ENCODE peak calls at places on chromosome 9, in ten cellular contexts. One of them, this sample, is unnamed.

GRCh38 chr9:111375817-111376564 is 46.0 kb upstream of the OR2K2 start:
- DNase-seq in heart right ventricle: no peak
- DNase-seq in astrocyte of the cerebellum: no peak
- DNase-seq in ovary: no peak
- DNase-seq in choroid plexus epithelial cell: peak
- DNase-seq in mammary epithelial cell: peak
- DNase-seq in fibroblast of the aortic adventitia: peak
- DNase-seq in brain microvascular endothelial cell: no peak
- DNase-seq in SK-N-SH: no peak
- DNase-seq in transverse colon: no peak
- DNase-seq in this sample: peak

GRCh38 chr9:135218331-135219225 is 131.1 kb downstream of the OLFM1 start:
- DNase-seq in heart right ventricle: peak
- DNase-seq in astrocyte of the cerebellum: no peak
- DNase-seq in ovary: no peak
- DNase-seq in choroid plexus epithelial cell: no peak
- DNase-seq in mammary epithelial cell: no peak
- DNase-seq in fibroblast of the aortic adventitia: no peak
- DNase-seq in brain microvascular endothelial cell: no peak
- DNase-seq in SK-N-SH: peak
- DNase-seq in transverse colon: no peak
- DNase-seq in this sample: no peak

GRCh38 chr9:121299467-121300282 is 31.7 kb downstream of the GSN start:
- DNase-seq in heart right ventricle: peak
- DNase-seq in astrocyte of the cerebellum: no peak
- DNase-seq in ovary: no peak
- DNase-seq in choroid plexus epithelial cell: peak
- DNase-seq in mammary epithelial cell: peak
- DNase-seq in fibroblast of the aortic adventitia: peak
- DNase-seq in brain microvascular endothelial cell: no peak
- DNase-seq in SK-N-SH: peak
- DNase-seq in transverse colon: peak
- DNase-seq in this sample: no peak

GRCh38 chr9:137785704-137786161 is 91.8 kb upstream of the CACNA1B start:
- DNase-seq in heart right ventricle: no peak
- DNase-seq in astrocyte of the cerebellum: peak
- DNase-seq in ovary: no peak
- DNase-seq in choroid plexus epithelial cell: peak
- DNase-seq in mammary epithelial cell: no peak
- DNase-seq in fibroblast of the aortic adventitia: no peak
- DNase-seq in brain microvascular endothelial cell: peak
- DNase-seq in SK-N-SH: no peak
- DNase-seq in transverse colon: no peak
- DNase-seq in this sample: no peak

GRCh38 chr9:4799775-4800174 is 7.0 kb downstream of the RCL1 start:
- DNase-seq in heart right ventricle: no peak
- DNase-seq in astrocyte of the cerebellum: no peak
- DNase-seq in ovary: no peak
- DNase-seq in choroid plexus epithelial cell: no peak
- DNase-seq in mammary epithelial cell: no peak
- DNase-seq in fibroblast of the aortic adventitia: no peak
- DNase-seq in brain microvascular endothelial cell: no peak
- DNase-seq in SK-N-SH: peak
- DNase-seq in transverse colon: no peak
- DNase-seq in this sample: no peak

GRCh38 chr9:97753975-97754374 is 56.8 kb upstream of the XPA start:
- DNase-seq in heart right ventricle: no peak
- DNase-seq in astrocyte of the cerebellum: no peak
- DNase-seq in ovary: no peak
- DNase-seq in choroid plexus epithelial cell: no peak
- DNase-seq in mammary epithelial cell: no peak
- DNase-seq in fibroblast of the aortic adventitia: no peak
- DNase-seq in brain microvascular endothelial cell: no peak
- DNase-seq in SK-N-SH: no peak
- DNase-seq in transverse colon: no peak
- DNase-seq in this sample: no peak

GRCh38 chr9:126436545-126437269 is 110.1 kb downstream of the MVB12B start:
- DNase-seq in heart right ventricle: no peak
- DNase-seq in astrocyte of the cerebellum: no peak
- DNase-seq in ovary: no peak
- DNase-seq in choroid plexus epithelial cell: no peak
- DNase-seq in mammary epithelial cell: peak
- DNase-seq in fibroblast of the aortic adventitia: no peak
- DNase-seq in brain microvascular endothelial cell: no peak
- DNase-seq in SK-N-SH: peak
- DNase-seq in transverse colon: no peak
- DNase-seq in this sample: peak

GRCh38 chr9:2764371-2764770 is 47.1 kb downstream of the KCNV2 start:
- DNase-seq in heart right ventricle: no peak
- DNase-seq in astrocyte of the cerebellum: no peak
- DNase-seq in ovary: no peak
- DNase-seq in choroid plexus epithelial cell: peak
- DNase-seq in mammary epithelial cell: no peak
- DNase-seq in fibroblast of the aortic adventitia: no peak
- DNase-seq in brain microvascular endothelial cell: peak
- DNase-seq in SK-N-SH: no peak
- DNase-seq in transverse colon: no peak
- DNase-seq in this sample: no peak

DNA sequence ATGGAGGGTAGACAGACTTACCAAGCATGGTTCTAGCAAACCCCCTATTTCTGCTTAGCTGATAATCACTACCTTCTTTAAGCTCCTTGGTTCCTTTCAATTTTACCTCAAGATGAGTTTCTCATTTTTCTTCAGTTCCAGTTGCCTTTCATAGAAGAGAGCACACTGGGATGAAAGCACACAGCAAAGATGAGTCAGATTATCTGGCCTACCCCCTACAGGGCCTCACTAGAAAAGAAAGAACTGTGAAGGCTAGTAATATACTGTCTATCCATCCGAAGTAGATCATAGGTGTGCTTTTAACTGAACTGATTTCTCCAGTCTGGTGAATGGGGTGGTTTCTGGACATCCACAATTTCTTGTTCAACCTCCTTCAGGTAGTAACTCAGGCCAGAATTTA is 122.5 kb downstream of the TRPM3 start:
- DNase-seq in heart right ventricle: no peak
- DNase-seq in astrocyte of the cerebellum: peak
- DNase-seq in ovary: no peak
- DNase-seq in choroid plexus epithelial cell: peak
- DNase-seq in mammary epithelial cell: no peak
- DNase-seq in fibroblast of the aortic adventitia: peak
- DNase-seq in brain microvascular endothelial cell: peak
- DNase-seq in SK-N-SH: no peak
- DNase-seq in transverse colon: no peak
- DNase-seq in this sample: no peak
- TF ChIP-seq CTCF in heart right ventricle: no peak
- TF ChIP-seq CTCF in astrocyte of the cerebellum: no peak
- TF ChIP-seq CTCF in ovary: no peak
- TF ChIP-seq CTCF in choroid plexus epithelial cell: peak
- TF ChIP-seq CTCF in mammary epithelial cell: no peak
- TF ChIP-seq CTCF in fibroblast of the aortic adventitia: no peak
- TF ChIP-seq CTCF in brain microvascular endothelial cell: no peak
- TF ChIP-seq CTCF in SK-N-SH: no peak
- TF ChIP-seq CTCF in transverse colon: no peak
- TF ChIP-seq CTCF in this sample: no peak

GRCh38 chr9:695252-695651 is 146.2 kb upstream of the DMRT1 start:
- DNase-seq in heart right ventricle: no peak
- DNase-seq in astrocyte of the cerebellum: no peak
- DNase-seq in ovary: no peak
- DNase-seq in choroid plexus epithelial cell: no peak
- DNase-seq in mammary epithelial cell: no peak
- DNase-seq in fibroblast of the aortic adventitia: no peak
- DNase-seq in brain microvascular endothelial cell: no peak
- DNase-seq in SK-N-SH: no peak
- DNase-seq in transverse colon: no peak
- DNase-seq in this sample: no peak

GRCh38 chr9:698937-699336 is 142.6 kb upstream of the DMRT1 start:
- DNase-seq in heart right ventricle: no peak
- DNase-seq in astrocyte of the cerebellum: no peak
- DNase-seq in ovary: no peak
- DNase-seq in choroid plexus epithelial cell: no peak
- DNase-seq in mammary epithelial cell: no peak
- DNase-seq in fibroblast of the aortic adventitia: no peak
- DNase-seq in brain microvascular endothelial cell: no peak
- DNase-seq in SK-N-SH: no peak
- DNase-seq in transverse colon: no peak
- DNase-seq in this sample: no peak

GRCh38 chr9:698276-698675 is 143.2 kb upstream of the DMRT1 start:
- DNase-seq in heart right ventricle: no peak
- DNase-seq in astrocyte of the cerebellum: no peak
- DNase-seq in ovary: no peak
- DNase-seq in choroid plexus epithelial cell: peak
- DNase-seq in mammary epithelial cell: no peak
- DNase-seq in fibroblast of the aortic adventitia: peak
- DNase-seq in brain microvascular endothelial cell: peak
- DNase-seq in SK-N-SH: no peak
- DNase-seq in transverse colon: no peak
- DNase-seq in this sample: peak

GRCh38 chr9:694499-695154 is 146.9 kb upstream of the DMRT1 start:
- DNase-seq in heart right ventricle: peak
- DNase-seq in astrocyte of the cerebellum: no peak
- DNase-seq in ovary: no peak
- DNase-seq in choroid plexus epithelial cell: peak
- DNase-seq in mammary epithelial cell: peak
- DNase-seq in fibroblast of the aortic adventitia: peak
- DNase-seq in brain microvascular endothelial cell: peak
- DNase-seq in SK-N-SH: no peak
- DNase-seq in transverse colon: no peak
- DNase-seq in this sample: peak

DNA sequence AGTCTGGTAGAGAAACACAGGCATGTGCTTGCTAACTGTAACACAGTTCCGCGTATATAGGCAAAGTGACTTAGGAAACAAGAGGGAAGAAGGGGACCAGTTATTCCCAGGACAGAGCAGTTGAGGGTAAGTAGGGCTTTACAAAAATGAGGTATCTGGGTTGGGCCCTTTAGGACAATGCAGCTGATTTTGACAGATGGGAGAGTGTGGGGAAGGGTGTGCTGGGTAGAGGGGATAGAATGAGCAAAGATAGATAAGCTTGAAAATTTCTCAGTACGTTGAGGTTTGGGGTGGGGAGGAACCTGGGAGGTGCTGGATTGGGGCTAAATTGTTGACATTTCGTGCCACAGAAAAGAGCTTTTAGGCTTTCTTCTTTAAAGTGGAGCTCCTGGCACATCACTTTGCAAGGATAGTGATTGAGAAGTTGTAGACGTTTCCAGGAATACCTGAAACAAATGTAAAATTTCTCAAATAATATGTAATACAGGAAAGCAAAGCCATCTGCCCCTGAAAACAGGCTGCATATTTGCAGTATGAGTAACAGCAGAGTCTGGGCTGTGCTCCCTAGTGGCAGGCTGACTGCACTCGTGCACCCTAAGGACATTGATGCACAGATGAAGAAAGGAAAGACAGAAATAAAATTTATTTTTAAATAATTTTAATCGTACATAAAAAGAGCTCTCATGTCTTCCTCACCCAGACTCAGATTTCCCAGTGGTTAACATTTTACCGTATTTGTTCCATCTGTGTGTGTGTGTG is 145.0 kb upstream of the DMRT1 start:
- DNase-seq in heart right ventricle: no peak
- DNase-seq in astrocyte of the cerebellum: no peak
- DNase-seq in ovary: no peak
- DNase-seq in choroid plexus epithelial cell: peak
- DNase-seq in mammary epithelial cell: no peak
- DNase-seq in fibroblast of the aortic adventitia: peak
- DNase-seq in brain microvascular endothelial cell: peak
- DNase-seq in SK-N-SH: no peak
- DNase-seq in transverse colon: no peak
- DNase-seq in this sample: peak
- TF ChIP-seq CTCF in heart right ventricle: no peak
- TF ChIP-seq CTCF in astrocyte of the cerebellum: peak
- TF ChIP-seq CTCF in ovary: no peak
- TF ChIP-seq CTCF in choroid plexus epithelial cell: peak
- TF ChIP-seq CTCF in mammary epithelial cell: peak
- TF ChIP-seq CTCF in fibroblast of the aortic adventitia: peak
- TF ChIP-seq CTCF in brain microvascular endothelial cell: peak
- TF ChIP-seq CTCF in SK-N-SH: peak
- TF ChIP-seq CTCF in transverse colon: no peak
- TF ChIP-seq CTCF in this sample: no peak

GRCh38 chr9:93826905-93827544 is 128.1 kb downstream of the BARX1 start:
- DNase-seq in heart right ventricle: no peak
- DNase-seq in astrocyte of the cerebellum: no peak
- DNase-seq in ovary: no peak
- DNase-seq in choroid plexus epithelial cell: no peak
- DNase-seq in mammary epithelial cell: no peak
- DNase-seq in fibroblast of the aortic adventitia: no peak
- DNase-seq in brain microvascular endothelial cell: no peak
- DNase-seq in SK-N-SH: peak
- DNase-seq in transverse colon: no peak
- DNase-seq in this sample: no peak

GRCh38 chr9:93827545-93828330 is 127.4 kb downstream of the BARX1 start:
- DNase-seq in heart right ventricle: peak
- DNase-seq in astrocyte of the cerebellum: peak
- DNase-seq in ovary: no peak
- DNase-seq in choroid plexus epithelial cell: peak
- DNase-seq in mammary epithelial cell: peak
- DNase-seq in fibroblast of the aortic adventitia: peak
- DNase-seq in brain microvascular endothelial cell: peak
- DNase-seq in SK-N-SH: peak
- DNase-seq in transverse colon: peak
- DNase-seq in this sample: peak

GRCh38 chr9:93824386-93825294 is 130.5 kb downstream of the BARX1 start:
- DNase-seq in heart right ventricle: no peak
- DNase-seq in astrocyte of the cerebellum: no peak
- DNase-seq in ovary: no peak
- DNase-seq in choroid plexus epithelial cell: no peak
- DNase-seq in mammary epithelial cell: no peak
- DNase-seq in fibroblast of the aortic adventitia: no peak
- DNase-seq in brain microvascular endothelial cell: no peak
- DNase-seq in SK-N-SH: peak
- DNase-seq in transverse colon: no peak
- DNase-seq in this sample: no peak

GRCh38 chr9:93825348-93826115 is 129.6 kb downstream of the BARX1 start:
- DNase-seq in heart right ventricle: no peak
- DNase-seq in astrocyte of the cerebellum: no peak
- DNase-seq in ovary: no peak
- DNase-seq in choroid plexus epithelial cell: no peak
- DNase-seq in mammary epithelial cell: no peak
- DNase-seq in fibroblast of the aortic adventitia: no peak
- DNase-seq in brain microvascular endothelial cell: no peak
- DNase-seq in SK-N-SH: peak
- DNase-seq in transverse colon: no peak
- DNase-seq in this sample: no peak

GRCh38 chr9:93826209-93826608 is 128.9 kb downstream of the BARX1 start:
- DNase-seq in heart right ventricle: no peak
- DNase-seq in astrocyte of the cerebellum: no peak
- DNase-seq in ovary: no peak
- DNase-seq in choroid plexus epithelial cell: no peak
- DNase-seq in mammary epithelial cell: no peak
- DNase-seq in fibroblast of the aortic adventitia: no peak
- DNase-seq in brain microvascular endothelial cell: no peak
- DNase-seq in SK-N-SH: no peak
- DNase-seq in transverse colon: no peak
- DNase-seq in this sample: no peak
- TF ChIP-seq CTCF in heart right ventricle: peak
- TF ChIP-seq CTCF in astrocyte of the cerebellum: peak
- TF ChIP-seq CTCF in ovary: no peak
- TF ChIP-seq CTCF in choroid plexus epithelial cell: no peak
- TF ChIP-seq CTCF in mammary epithelial cell: peak
- TF ChIP-seq CTCF in fibroblast of the aortic adventitia: no peak
- TF ChIP-seq CTCF in brain microvascular endothelial cell: peak
- TF ChIP-seq CTCF in SK-N-SH: no peak
- TF ChIP-seq CTCF in transverse colon: peak
- TF ChIP-seq CTCF in this sample: peak

DNA sequence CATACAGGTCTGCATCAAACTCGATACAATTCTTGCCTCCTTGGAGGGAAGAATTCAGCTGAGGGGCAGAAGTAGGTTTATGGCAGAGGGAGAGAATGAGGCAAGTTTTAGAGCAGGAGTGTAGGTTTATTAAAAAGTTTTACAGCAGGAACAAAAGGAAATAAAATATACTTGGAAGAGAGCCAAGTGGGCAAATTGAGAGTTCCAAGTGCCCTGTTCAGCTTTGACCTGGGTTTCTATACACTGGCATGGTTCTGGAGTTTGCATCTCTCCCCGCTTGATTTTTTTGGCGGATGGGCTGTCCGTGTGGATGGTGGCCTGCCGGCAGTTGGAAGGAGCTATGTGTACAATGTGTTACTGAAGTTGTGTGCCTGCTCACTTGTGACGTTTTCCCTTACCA is 116.1 kb downstream of the ALDH1A1 start:
- DNase-seq in heart right ventricle: no peak
- DNase-seq in astrocyte of the cerebellum: no peak
- DNase-seq in ovary: no peak
- DNase-seq in choroid plexus epithelial cell: no peak
- DNase-seq in mammary epithelial cell: no peak
- DNase-seq in fibroblast of the aortic adventitia: no peak
- DNase-seq in brain microvascular endothelial cell: no peak
- DNase-seq in SK-N-SH: no peak
- DNase-seq in transverse colon: no peak
- DNase-seq in this sample: no peak
- TF ChIP-seq CTCF in heart right ventricle: no peak
- TF ChIP-seq CTCF in astrocyte of the cerebellum: no peak
- TF ChIP-seq CTCF in ovary: no peak
- TF ChIP-seq CTCF in choroid plexus epithelial cell: no peak
- TF ChIP-seq CTCF in mammary epithelial cell: no peak
- TF ChIP-seq CTCF in fibroblast of the aortic adventitia: no peak
- TF ChIP-seq CTCF in brain microvascular endothelial cell: no peak
- TF ChIP-seq CTCF in SK-N-SH: no peak
- TF ChIP-seq CTCF in transverse colon: no peak
- TF ChIP-seq CTCF in this sample: no peak